ENCODE peak calls at places on chromosomes 6 and 20, in ten cellular contexts. G is Calu3; D is ACHN; Y is right cardiac atrium; R is AG08395; F is activated CD8-positive, alpha-beta memory T cell treated with anti-CD3 and anti-CD28 coated beads, Interleukin-2, amount 10 ng/mL, durations not matched to agents 7 days and 5 days; K is HTR-8/SVneo; V is right atrium auricular region; Z is CD8-positive, alpha-beta T cell; L is effector memory CD4-positive, alpha-beta T cell. N is an unnamed sample.

GRCh38 chr6:50062051-50062450 is 12.3 kb upstream of the DEFB112 start:
- DNase-seq in G (peak), D (peak), Y (no peak), R (no peak), F (no peak), K (no peak), V (no peak), Z (no peak), L (no peak), N (no peak)

GRCh38 chr20:9280654-9281053 is 211.8 kb downstream of the PLCB4 start:
- DNase-seq in G (no peak), D (no peak), Y (no peak), R (peak), F (no peak), K (no peak), V (no peak), Z (no peak), L (no peak), N (no peak)

GRCh38 chr6:45951771-45952529 is 63.7 kb downstream of the CLIC5 start:
- DNase-seq in G (no peak), D (no peak), Y (no peak), R (no peak), F (no peak), K (no peak), V (no peak), Z (no peak), L (no peak), N (no peak)

GRCh38 chr6:11231564-11232176 is 798 bp downstream of the NEDD9 start:
- DNase-seq in G (no peak), D (no peak), Y (no peak), R (no peak), F (no peak), K (peak), V (no peak), Z (no peak), L (no peak), N (no peak)

GRCh38 chr6:17900011-17900410 is 87.4 kb downstream of the KIF13A start:
- DNase-seq in G (no peak), D (no peak), Y (no peak), R (no peak), F (no peak), K (no peak), V (no peak), Z (no peak), L (no peak), N (no peak)

GRCh38 chr6:72040106-72040505 is 153.8 kb downstream of the RIMS1 start:
- DNase-seq in G (no peak), D (no peak), Y (no peak), R (no peak), F (no peak), K (no peak), V (no peak), Z (no peak), L (no peak), N (no peak)

GRCh38 chr20:32320305-32320704 is 37.8 kb upstream of the ASXL1 start:
- DNase-seq in G (no peak), D (no peak), Y (no peak), R (no peak), F (no peak), K (no peak), V (no peak), Z (no peak), L (no peak), N (no peak)

GRCh38 chr20:51026317-51026716 is 3.4 kb upstream of the KCNG1 start:
- DNase-seq in G (no peak), D (no peak), Y (no peak), R (no peak), F (no peak), K (no peak), V (no peak), Z (no peak), L (no peak), N (no peak)

GRCh38 chr6:28802417-28803336 is 121.1 kb downstream of the TRIM27 start:
- DNase-seq in G (peak), D (peak), Y (no peak), R (no peak), F (no peak), K (no peak), V (no peak), Z (no peak), L (no peak), N (peak)

GRCh38 chr6:15465212-15465611 is 197.6 kb downstream of the DTNBP1 start:
- DNase-seq in G (no peak), D (no peak), Y (no peak), R (no peak), F (no peak), K (no peak), V (no peak), Z (no peak), L (no peak), N (no peak)

GRCh38 chr6:579339-579738 is 77.6 kb downstream of the HUS1B start:
- DNase-seq in G (no peak), D (peak), Y (no peak), R (peak), F (no peak), K (peak), V (no peak), Z (no peak), L (no peak), N (peak)

GRCh38 chr6:12504325-12504966 is 212.1 kb upstream of the PHACTR1 start:
- DNase-seq in G (peak), D (peak), Y (no peak), R (no peak), F (no peak), K (peak), V (no peak), Z (no peak), L (no peak), N (no peak)

GRCh38 chr6:137882225-137882961 is 15.3 kb downstream of the TNFAIP3 start:
- DNase-seq in G (no peak), D (no peak), Y (no peak), R (peak), F (no peak), K (no peak), V (no peak), Z (no peak), L (no peak), N (no peak)

GRCh38 chr6:125102901-125103300 is 50.7 kb upstream of the TPD52L1 start:
- DNase-seq in G (peak), D (peak), Y (no peak), R (peak), F (no peak), K (peak), V (no peak), Z (no peak), L (no peak), N (no peak)

GRCh38 chr6:5422321-5422915 is 161.1 kb downstream of the FARS2 start:
- DNase-seq in G (peak), D (peak), Y (no peak), R (peak), F (no peak), K (peak), V (no peak), Z (no peak), L (no peak), N (no peak)

GRCh38 chr6:137677714-137678113 is 183.5 kb upstream of the OLIG3 start:
- DNase-seq in G (no peak), D (no peak), Y (peak), R (no peak), F (no peak), K (no peak), V (no peak), Z (no peak), L (no peak), N (no peak)

GRCh38 chr6:167968091-167968490 is 29.4 kb upstream of the KIF25 start:
- DNase-seq in G (peak), D (peak), Y (no peak), R (no peak), F (no peak), K (no peak), V (no peak), Z (no peak), L (no peak), N (no peak)

GRCh38 chr6:156933201-156934053 is 156.2 kb downstream of the ARID1B start:
- DNase-seq in G (peak), D (no peak), Y (no peak), R (no peak), F (no peak), K (no peak), V (no peak), Z (no peak), L (no peak), N (peak)

GRCh38 chr20:43988451-43988850 is 73.8 kb downstream of the TOX2 start:
- DNase-seq in G (no peak), D (no peak), Y (no peak), R (no peak), F (no peak), K (no peak), V (peak), Z (no peak), L (no peak), N (no peak)

GRCh38 chr6:142326539-142326938 is 24.7 kb downstream of the ADGRG6 start:
- DNase-seq in G (no peak), D (no peak), Y (no peak), R (no peak), F (no peak), K (no peak), V (no peak), Z (no peak), L (no peak), N (no peak)

GRCh38 chr6:10478187-10479040 is 42.7 kb upstream of the GCNT2 start:
- DNase-seq in G (peak), D (peak), Y (no peak), R (peak), F (no peak), K (peak), V (no peak), Z (no peak), L (no peak), N (peak)

GRCh38 chr20:10218536-10219451 is at the start of gene SNAP25:
- DNase-seq in G (peak), D (peak), Y (peak), R (peak), F (peak), K (peak), V (peak), Z (no peak), L (peak), N (peak)

GRCh38 chr20:55153321-55153720 is 677.9 kb downstream of the DOK5 start:
- DNase-seq in G (no peak), D (no peak), Y (no peak), R (no peak), F (no peak), K (no peak), V (no peak), Z (no peak), L (no peak), N (no peak)

GRCh38 chr6:80174931-80175572 is 68.6 kb downstream of the BCKDHB start:
- DNase-seq in G (no peak), D (no peak), Y (no peak), R (peak), F (no peak), K (peak), V (no peak), Z (no peak), L (no peak), N (no peak)

GRCh38 chr20:57391439-57392129 is 388 bp downstream of the RBM38 start:
- DNase-seq in G (peak), D (no peak), Y (peak), R (no peak), F (peak), K (no peak), V (no peak), Z (no peak), L (no peak), N (no peak)

GRCh38 chr6:150072201-150072600 is 3.3 kb upstream of the ULBP3 start:
- DNase-seq in G (peak), D (peak), Y (peak), R (peak), F (peak), K (peak), V (no peak), Z (no peak), L (peak), N (no peak)

GRCh38 chr20:63794614-63795013 is 36.5 kb downstream of the ZBTB46 start:
- DNase-seq in G (no peak), D (no peak), Y (no peak), R (no peak), F (no peak), K (no peak), V (no peak), Z (no peak), L (no peak), N (no peak)

GRCh38 chr6:10687582-10687981 is 6.8 kb downstream of the C6orf52 start:
- DNase-seq in G (no peak), D (no peak), Y (no peak), R (no peak), F (no peak), K (no peak), V (no peak), Z (no peak), L (no peak), N (no peak)

GRCh38 chr20:23159923-23160445 is 73.9 kb upstream of the CD93 start:
- DNase-seq in G (no peak), D (no peak), Y (no peak), R (no peak), F (no peak), K (no peak), V (no peak), Z (no peak), L (no peak), N (no peak)

GRCh38 chr20:32999603-33000250 is 4.5 kb downstream of the SUN5 start:
- DNase-seq in G (no peak), D (no peak), Y (peak), R (no peak), F (no peak), K (no peak), V (no peak), Z (no peak), L (no peak), N (no peak)